ENCODE peak calls at places on chromosomes 13 and 19, in seven cellular contexts. One of them, this sample, is unnamed. For H3K4me1, the result is how much of the 10 kb centered on the place peaks cover.

GRCh38 chr19:8377598-8377997 is 12.6 kb upstream of the RAB11B start:
- DNase-seq in stomach: no peak
- DNase-seq in colonic mucosa: no peak
- DNase-seq in fibroblast of lung: no peak
- DNase-seq in body of pancreas: no peak
- DNase-seq in GM23338: no peak
- DNase-seq in PC-9: no peak
- DNase-seq in this sample: no peak

GRCh38 chr13:95360464-95361097 is 59.3 kb upstream of the ABCC4 start:
- DNase-seq in stomach: no peak
- DNase-seq in colonic mucosa: no peak
- DNase-seq in fibroblast of lung: peak
- DNase-seq in body of pancreas: no peak
- DNase-seq in GM23338: no peak
- DNase-seq in PC-9: no peak
- DNase-seq in this sample: no peak

GRCh38 chr13:88704600-88705275 is 1033.6 kb downstream of the SLITRK5 start:
- DNase-seq in stomach: no peak
- DNase-seq in colonic mucosa: no peak
- DNase-seq in fibroblast of lung: peak
- DNase-seq in body of pancreas: no peak
- DNase-seq in GM23338: no peak
- DNase-seq in PC-9: no peak
- DNase-seq in this sample: no peak

GRCh38 chr13:59043016-59043415 is 1120.7 kb downstream of the DIAPH3 start:
- DNase-seq in stomach: no peak
- DNase-seq in colonic mucosa: no peak
- DNase-seq in fibroblast of lung: no peak
- DNase-seq in body of pancreas: no peak
- DNase-seq in GM23338: peak
- DNase-seq in PC-9: no peak
- DNase-seq in this sample: no peak

GRCh38 chr19:55657004-55657747 is 2.3 kb downstream of the U2AF2 start:
- DNase-seq in stomach: peak
- DNase-seq in colonic mucosa: no peak
- DNase-seq in fibroblast of lung: no peak
- DNase-seq in body of pancreas: peak
- DNase-seq in GM23338: no peak
- DNase-seq in PC-9: no peak
- DNase-seq in this sample: no peak

GRCh38 chr13:80362488-80362887 is 21.6 kb upstream of the SPRY2 start:
- DNase-seq in stomach: no peak
- DNase-seq in colonic mucosa: peak
- DNase-seq in fibroblast of lung: no peak
- DNase-seq in body of pancreas: no peak
- DNase-seq in GM23338: no peak
- DNase-seq in PC-9: no peak
- DNase-seq in this sample: no peak

GRCh38 chr13:54033323-54033861 is 1004.8 kb downstream of the OLFM4 start:
- DNase-seq in stomach: no peak
- DNase-seq in colonic mucosa: no peak
- DNase-seq in fibroblast of lung: no peak
- DNase-seq in body of pancreas: no peak
- DNase-seq in GM23338: peak
- DNase-seq in PC-9: no peak
- DNase-seq in this sample: no peak

GRCh38 chr19:42111384-42111783 is 20.9 kb downstream of the POU2F2 start:
- DNase-seq in stomach: no peak
- DNase-seq in colonic mucosa: no peak
- DNase-seq in fibroblast of lung: no peak
- DNase-seq in body of pancreas: no peak
- DNase-seq in GM23338: no peak
- DNase-seq in PC-9: no peak
- DNase-seq in this sample: no peak

GRCh38 chr19:29505034-29505824 is 20.6 kb upstream of the VSTM2B start:
- DNase-seq in stomach: no peak
- DNase-seq in colonic mucosa: no peak
- DNase-seq in fibroblast of lung: no peak
- DNase-seq in body of pancreas: no peak
- DNase-seq in GM23338: no peak
- DNase-seq in PC-9: no peak
- DNase-seq in this sample: no peak

GRCh38 chr13:74288361-74288911 is 154.2 kb upstream of the KLF12 start:
- DNase-seq in stomach: peak
- DNase-seq in colonic mucosa: peak
- DNase-seq in fibroblast of lung: peak
- DNase-seq in body of pancreas: peak
- DNase-seq in GM23338: peak
- DNase-seq in PC-9: no peak
- DNase-seq in this sample: peak

DNA sequence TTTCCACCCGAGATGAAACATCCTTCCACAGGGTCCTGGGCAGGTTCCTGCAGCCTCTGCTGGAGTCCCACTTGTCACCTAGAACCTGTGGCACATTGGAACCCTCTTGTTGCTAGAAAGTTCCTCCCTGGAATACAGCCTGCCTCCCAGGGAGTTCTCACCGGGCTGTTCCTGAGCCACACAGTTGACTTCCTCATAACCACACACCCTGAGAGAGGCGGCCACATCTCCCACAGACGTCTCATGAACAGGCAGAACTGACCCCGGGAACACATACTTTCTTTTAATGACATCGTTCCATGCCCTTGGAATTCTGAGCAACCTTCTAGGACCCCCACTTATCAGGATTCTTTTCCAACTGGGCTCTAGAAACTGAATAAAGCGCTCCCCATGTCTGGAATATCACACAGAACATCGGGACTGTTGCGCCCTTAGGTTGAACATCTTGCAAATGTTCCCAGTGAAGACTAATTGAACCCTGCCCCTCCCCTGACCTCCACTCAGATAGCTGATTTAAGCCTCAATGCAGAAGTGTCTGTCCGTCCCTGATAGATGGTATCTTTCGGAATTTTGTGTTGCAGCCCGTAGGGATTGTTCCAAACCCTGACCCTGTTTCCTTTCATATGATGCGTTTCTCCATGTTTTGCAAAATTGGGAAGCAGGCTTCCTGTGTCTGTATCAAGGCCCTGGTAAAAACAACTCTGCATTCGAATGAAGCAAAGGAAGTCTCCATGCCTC is 91.1 kb downstream of the RAB20 start:
- DNase-seq in stomach: no peak
- DNase-seq in colonic mucosa: no peak
- DNase-seq in fibroblast of lung: no peak
- DNase-seq in body of pancreas: no peak
- DNase-seq in GM23338: no peak
- DNase-seq in PC-9: no peak
- DNase-seq in this sample: no peak
- H3K4me1 ChIP-seq in stomach: under half
- H3K4me1 ChIP-seq in colonic mucosa: under half
- H3K4me1 ChIP-seq in fibroblast of lung: under half
- H3K4me1 ChIP-seq in body of pancreas: under half
- H3K4me1 ChIP-seq in GM23338: under half
- H3K4me1 ChIP-seq in PC-9: under half
- H3K4me1 ChIP-seq in this sample: under half

GRCh38 chr13:65892859-65893258 is 1337.3 kb downstream of the PCDH9 start:
- DNase-seq in stomach: no peak
- DNase-seq in colonic mucosa: no peak
- DNase-seq in fibroblast of lung: no peak
- DNase-seq in body of pancreas: no peak
- DNase-seq in GM23338: no peak
- DNase-seq in PC-9: no peak
- DNase-seq in this sample: no peak
- H3K27ac ChIP-seq in stomach: no peak
- H3K27ac ChIP-seq in colonic mucosa: no peak
- H3K27ac ChIP-seq in fibroblast of lung: no peak
- H3K27ac ChIP-seq in body of pancreas: no peak
- H3K27ac ChIP-seq in GM23338: no peak
- H3K27ac ChIP-seq in PC-9: no peak
- H3K27ac ChIP-seq in this sample: no peak

GRCh38 chr13:98345103-98345899 is 168.2 kb upstream of the RNF113B start:
- DNase-seq in stomach: peak
- DNase-seq in colonic mucosa: no peak
- DNase-seq in fibroblast of lung: no peak
- DNase-seq in body of pancreas: peak
- DNase-seq in GM23338: no peak
- DNase-seq in PC-9: no peak
- DNase-seq in this sample: no peak
- TF ChIP-seq CTCF in stomach: peak
- TF ChIP-seq CTCF in colonic mucosa: no peak
- TF ChIP-seq CTCF in fibroblast of lung: no peak
- TF ChIP-seq CTCF in body of pancreas: no peak
- TF ChIP-seq CTCF in GM23338: peak
- TF ChIP-seq CTCF in PC-9: no peak
- TF ChIP-seq CTCF in this sample: no peak

GRCh38 chr13:36750946-36751345 is 68.1 kb upstream of the RFXAP start:
- DNase-seq in stomach: no peak
- DNase-seq in colonic mucosa: no peak
- DNase-seq in fibroblast of lung: no peak
- DNase-seq in body of pancreas: no peak
- DNase-seq in GM23338: no peak
- DNase-seq in PC-9: no peak
- DNase-seq in this sample: no peak
- H3K4me1 ChIP-seq in stomach: under half
- H3K4me1 ChIP-seq in colonic mucosa: under half
- H3K4me1 ChIP-seq in fibroblast of lung: under half
- H3K4me1 ChIP-seq in body of pancreas: under half
- H3K4me1 ChIP-seq in GM23338: under half
- H3K4me1 ChIP-seq in PC-9: under half
- H3K4me1 ChIP-seq in this sample: under half

GRCh38 chr13:72462726-72463125 is 264.7 kb downstream of the MZT1 start:
- DNase-seq in stomach: no peak
- DNase-seq in colonic mucosa: no peak
- DNase-seq in fibroblast of lung: no peak
- DNase-seq in body of pancreas: no peak
- DNase-seq in GM23338: no peak
- DNase-seq in PC-9: no peak
- DNase-seq in this sample: no peak
- H3K27ac ChIP-seq in stomach: no peak
- H3K27ac ChIP-seq in colonic mucosa: no peak
- H3K27ac ChIP-seq in fibroblast of lung: no peak
- H3K27ac ChIP-seq in body of pancreas: no peak
- H3K27ac ChIP-seq in GM23338: no peak
- H3K27ac ChIP-seq in PC-9: no peak
- H3K27ac ChIP-seq in this sample: peak

GRCh38 chr19:10653482-10653731 is 739 bp upstream of the ILF3 start:
- DNase-seq in stomach: no peak
- DNase-seq in colonic mucosa: no peak
- DNase-seq in fibroblast of lung: no peak
- DNase-seq in body of pancreas: no peak
- DNase-seq in GM23338: no peak
- DNase-seq in PC-9: no peak
- DNase-seq in this sample: no peak
- TF ChIP-seq CTCF in stomach: no peak
- TF ChIP-seq CTCF in colonic mucosa: no peak
- TF ChIP-seq CTCF in fibroblast of lung: no peak
- TF ChIP-seq CTCF in body of pancreas: peak
- TF ChIP-seq CTCF in GM23338: no peak
- TF ChIP-seq CTCF in PC-9: no peak
- TF ChIP-seq CTCF in this sample: no peak

GRCh38 chr13:28626266-28626665 is 32.7 kb upstream of the POMP start:
- DNase-seq in stomach: no peak
- DNase-seq in colonic mucosa: no peak
- DNase-seq in fibroblast of lung: no peak
- DNase-seq in body of pancreas: no peak
- DNase-seq in GM23338: no peak
- DNase-seq in PC-9: no peak
- DNase-seq in this sample: no peak
- H3K4me1 ChIP-seq in stomach: under half
- H3K4me1 ChIP-seq in colonic mucosa: under half
- H3K4me1 ChIP-seq in fibroblast of lung: under half
- H3K4me1 ChIP-seq in body of pancreas: under half
- H3K4me1 ChIP-seq in GM23338: under half
- H3K4me1 ChIP-seq in PC-9: under half
- H3K4me1 ChIP-seq in this sample: under half

DNA sequence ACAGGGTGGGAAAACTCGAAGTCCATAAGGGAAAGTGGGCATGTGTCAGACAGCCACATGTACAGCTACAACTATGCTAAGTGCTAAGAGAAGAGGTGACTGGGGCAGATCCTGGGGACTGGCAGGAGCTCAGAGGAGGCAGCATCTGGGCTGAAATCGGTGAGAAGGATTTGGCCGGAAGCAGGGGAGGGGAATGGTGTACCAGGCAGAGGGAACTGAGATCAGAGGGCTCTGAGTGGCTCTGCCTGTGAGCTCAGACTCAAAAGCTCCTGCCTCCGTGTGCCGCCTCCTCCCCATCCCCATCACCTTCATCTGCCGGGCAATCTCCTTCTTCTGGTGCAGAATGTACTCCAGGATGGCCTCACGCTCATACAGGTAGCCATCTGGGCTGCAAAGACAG is 21.8 kb downstream of the NOSIP start:
- DNase-seq in stomach: no peak
- DNase-seq in colonic mucosa: no peak
- DNase-seq in fibroblast of lung: no peak
- DNase-seq in body of pancreas: no peak
- DNase-seq in GM23338: no peak
- DNase-seq in PC-9: no peak
- DNase-seq in this sample: no peak
- H3K27ac ChIP-seq in stomach: no peak
- H3K27ac ChIP-seq in colonic mucosa: no peak
- H3K27ac ChIP-seq in fibroblast of lung: no peak
- H3K27ac ChIP-seq in body of pancreas: peak
- H3K27ac ChIP-seq in GM23338: peak
- H3K27ac ChIP-seq in PC-9: no peak
- H3K27ac ChIP-seq in this sample: peak

GRCh38 chr19:16190736-16191135 is 5.5 kb downstream of the FAM32A start:
- DNase-seq in stomach: no peak
- DNase-seq in colonic mucosa: no peak
- DNase-seq in fibroblast of lung: no peak
- DNase-seq in body of pancreas: no peak
- DNase-seq in GM23338: no peak
- DNase-seq in PC-9: no peak
- DNase-seq in this sample: no peak
- TF ChIP-seq CTCF in stomach: no peak
- TF ChIP-seq CTCF in colonic mucosa: no peak
- TF ChIP-seq CTCF in fibroblast of lung: no peak
- TF ChIP-seq CTCF in body of pancreas: no peak
- TF ChIP-seq CTCF in GM23338: no peak
- TF ChIP-seq CTCF in PC-9: no peak
- TF ChIP-seq CTCF in this sample: no peak